ENCODE peak calls at places on chromosomes 4 and X, in nine cellular contexts. B is IMR-90, P is fibroblast of villous mesenchyme, X is pancreas, Y is fibroblast of mammary gland, W is lower lobe of right lung, Z is stomach, F is tibial artery, V is coronary artery. I is an unnamed sample.

GRCh38 chr4:123304151-123305021 is 92.2 kb upstream of the SPRY1 start:
- DNase-seq in B (no peak), P (no peak), X (no peak), Y (no peak), W (no peak), Z (no peak), F (no peak), V (no peak), I (no peak)

GRCh38 chr4:53633608-53634007 is 42.3 kb upstream of the LNX1 start:
- DNase-seq in B (peak), P (peak), X (no peak), Y (peak), W (no peak), Z (no peak), F (no peak), V (no peak), I (no peak)

GRCh38 chrX:118780915-118781314 is 42.7 kb upstream of the ZCCHC12 start:
- DNase-seq in B (peak), P (peak), X (no peak), Y (peak), W (no peak), Z (no peak), F (no peak), V (no peak), I (no peak)

GRCh38 chrX:106035064-106035463 is 3.5 kb downstream of the SERPINA7 start:
- DNase-seq in B (no peak), P (no peak), X (no peak), Y (no peak), W (no peak), Z (no peak), F (no peak), V (no peak), I (no peak)

GRCh38 chr4:185004562-185005208 is 13.6 kb upstream of the HELT start:
- DNase-seq in B (no peak), P (no peak), X (peak), Y (no peak), W (peak), Z (peak), F (peak), V (no peak), I (no peak)

GRCh38 chr4:3437998-3438846 is 3.5 kb upstream of the HGFAC start:
- DNase-seq in B (no peak), P (no peak), X (no peak), Y (no peak), W (no peak), Z (no peak), F (peak), V (no peak), I (no peak)

GRCh38 chrX:119041175-119041574 is 31.6 kb upstream of the CT47C1 start:
- DNase-seq in B (peak), P (peak), X (no peak), Y (peak), W (no peak), Z (peak), F (peak), V (peak), I (peak)

GRCh38 chr4:71184195-71184781 is 154.5 kb upstream of the SLC4A4 start:
- DNase-seq in B (peak), P (peak), X (no peak), Y (peak), W (no peak), Z (peak), F (no peak), V (no peak), I (peak)

GRCh38 chr4:107166181-107166580 is 130.1 kb upstream of the DKK2 start:
- DNase-seq in B (no peak), P (no peak), X (no peak), Y (no peak), W (no peak), Z (no peak), F (no peak), V (no peak), I (no peak)

GRCh38 chrX:154000051-154000450 is 19.7 kb downstream of the IRAK1 start:
- DNase-seq in B (no peak), P (no peak), X (no peak), Y (no peak), W (no peak), Z (no peak), F (no peak), V (no peak), I (no peak)

GRCh38 chrX:144327515-144327914 is 443.6 kb downstream of the UBE2NL start:
- DNase-seq in B (no peak), P (peak), X (no peak), Y (peak), W (no peak), Z (no peak), F (no peak), V (no peak), I (peak)

GRCh38 chr4:15035152-15035551 is 32.9 kb downstream of the CPEB2 start:
- DNase-seq in B (peak), P (peak), X (no peak), Y (peak), W (no peak), Z (no peak), F (no peak), V (no peak), I (no peak)

GRCh38 chr4:159443975-159444374 is 341.1 kb downstream of the RAPGEF2 start:
- DNase-seq in B (peak), P (peak), X (no peak), Y (no peak), W (no peak), Z (no peak), F (no peak), V (no peak), I (no peak)

GRCh38 chr4:6610856-6611430 is 29.5 kb upstream of the MRFAP1 start:
- DNase-seq in B (no peak), P (no peak), X (no peak), Y (no peak), W (no peak), Z (no peak), F (no peak), V (no peak), I (no peak)

GRCh38 chr4:81472249-81473085 is 760 bp upstream of the RASGEF1B start:
- DNase-seq in B (no peak), P (peak), X (no peak), Y (peak), W (peak), Z (peak), F (peak), V (peak), I (no peak)

GRCh38 chr4:77820836-77821561 is 1.8 kb upstream of the CNOT6L start:
- DNase-seq in B (no peak), P (peak), X (no peak), Y (peak), W (no peak), Z (no peak), F (no peak), V (no peak), I (no peak)

GRCh38 chr4:151744614-151745013 is 16.2 kb downstream of the GATB start:
- DNase-seq in B (peak), P (peak), X (no peak), Y (peak), W (no peak), Z (no peak), F (no peak), V (no peak), I (peak)

GRCh38 chr4:99591757-99592156 is 17.1 kb downstream of the MTTP start:
- DNase-seq in B (no peak), P (no peak), X (no peak), Y (no peak), W (no peak), Z (no peak), F (no peak), V (no peak), I (no peak)

GRCh38 chr4:138609943-138610350 is 367.8 kb upstream of the SLC7A11 start:
- DNase-seq in B (peak), P (peak), X (no peak), Y (peak), W (no peak), Z (no peak), F (no peak), V (no peak), I (peak)

GRCh38 chrX:93874554-93874953 is 200.5 kb downstream of the FAM133A start:
- DNase-seq in B (no peak), P (peak), X (no peak), Y (peak), W (no peak), Z (no peak), F (no peak), V (no peak), I (no peak)

GRCh38 chr4:24992968-24993367 is 37.8 kb downstream of the LGI2 start:
- DNase-seq in B (no peak), P (no peak), X (no peak), Y (no peak), W (no peak), Z (no peak), F (no peak), V (no peak), I (no peak)

GRCh38 chr4:118740869-118741268 is 55.7 kb downstream of the METTL14 start:
- DNase-seq in B (no peak), P (no peak), X (no peak), Y (peak), W (no peak), Z (no peak), F (no peak), V (no peak), I (no peak)

GRCh38 chrX:122272011-122272410 is 912.1 kb upstream of the GRIA3 start:
- DNase-seq in B (no peak), P (no peak), X (no peak), Y (no peak), W (no peak), Z (no peak), F (no peak), V (no peak), I (no peak)

GRCh38 chr4:146648384-146648783 is 9.7 kb downstream of the POU4F2 start:
- DNase-seq in B (no peak), P (no peak), X (no peak), Y (no peak), W (no peak), Z (no peak), F (no peak), V (no peak), I (no peak)

GRCh38 chrX:109874548-109874947 is 128.4 kb upstream of the TMEM164 start:
- DNase-seq in B (no peak), P (no peak), X (no peak), Y (peak), W (no peak), Z (no peak), F (no peak), V (no peak), I (no peak)

GRCh38 chr4:144402176-144402575 is 243.8 kb upstream of the HHIP start:
- DNase-seq in B (no peak), P (no peak), X (no peak), Y (no peak), W (no peak), Z (no peak), F (no peak), V (no peak), I (no peak)

GRCh38 chr4:139472761-139473335 is 18.9 kb downstream of the RAB33B start:
- DNase-seq in B (no peak), P (no peak), X (no peak), Y (no peak), W (no peak), Z (no peak), F (no peak), V (no peak), I (no peak)

GRCh38 chr4:68129793-68130192 is at the start of gene TMPRSS11F:
- DNase-seq in B (no peak), P (no peak), X (no peak), Y (no peak), W (no peak), Z (no peak), F (no peak), V (no peak), I (no peak)

GRCh38 chr4:98447648-98448047 is 186.5 kb downstream of the RAP1GDS1 start:
- DNase-seq in B (no peak), P (no peak), X (no peak), Y (no peak), W (no peak), Z (no peak), F (no peak), V (no peak), I (no peak)

GRCh38 chrX:19758536-19758935 is 128.9 kb downstream of the SH3KBP1 start:
- DNase-seq in B (no peak), P (no peak), X (no peak), Y (no peak), W (no peak), Z (no peak), F (no peak), V (no peak), I (no peak)

GRCh38 chrX:48648299-48648698 is 35.3 kb upstream of the WAS start:
- DNase-seq in B (peak), P (peak), X (no peak), Y (peak), W (no peak), Z (peak), F (peak), V (peak), I (peak)

GRCh38 chrX:50158616-50159015 is 42.2 kb downstream of the AKAP4 start:
- DNase-seq in B (no peak), P (no peak), X (no peak), Y (no peak), W (no peak), Z (no peak), F (no peak), V (no peak), I (no peak)

GRCh38 chrX:22135171-22135711 is 103.1 kb downstream of the PHEX start:
- DNase-seq in B (peak), P (peak), X (no peak), Y (peak), W (no peak), Z (no peak), F (no peak), V (no peak), I (no peak)

GRCh38 chrX:19870206-19870605 is 17.2 kb downstream of the SH3KBP1 start:
- DNase-seq in B (no peak), P (no peak), X (no peak), Y (no peak), W (no peak), Z (no peak), F (no peak), V (no peak), I (no peak)

GRCh38 chr4:83207497-83208105 is 77.0 kb downstream of the COQ2 start:
- DNase-seq in B (peak), P (peak), X (no peak), Y (no peak), W (no peak), Z (no peak), F (no peak), V (no peak), I (peak)

GRCh38 chr4:78165758-78166157 is 108.6 kb downstream of the FRAS1 start:
- DNase-seq in B (no peak), P (no peak), X (no peak), Y (no peak), W (no peak), Z (no peak), F (no peak), V (no peak), I (no peak)

GRCh38 chrX:43939187-43939926 is 33.8 kb downstream of the NDP start:
- DNase-seq in B (peak), P (peak), X (no peak), Y (peak), W (no peak), Z (no peak), F (no peak), V (no peak), I (no peak)

GRCh38 chr4:48490012-48490679 is at the start of gene ZAR1:
- DNase-seq in B (no peak), P (no peak), X (peak), Y (no peak), W (peak), Z (no peak), F (no peak), V (no peak), I (no peak)

GRCh38 chr4:1323635-1324442 is 23.2 kb upstream of the UVSSA start:
- DNase-seq in B (peak), P (peak), X (no peak), Y (peak), W (no peak), Z (no peak), F (no peak), V (no peak), I (peak)

GRCh38 chrX:74426615-74427014 is 5.3 kb downstream of the SLC16A2 start:
- DNase-seq in B (no peak), P (no peak), X (no peak), Y (no peak), W (no peak), Z (no peak), F (no peak), V (no peak), I (no peak)

DNA sequence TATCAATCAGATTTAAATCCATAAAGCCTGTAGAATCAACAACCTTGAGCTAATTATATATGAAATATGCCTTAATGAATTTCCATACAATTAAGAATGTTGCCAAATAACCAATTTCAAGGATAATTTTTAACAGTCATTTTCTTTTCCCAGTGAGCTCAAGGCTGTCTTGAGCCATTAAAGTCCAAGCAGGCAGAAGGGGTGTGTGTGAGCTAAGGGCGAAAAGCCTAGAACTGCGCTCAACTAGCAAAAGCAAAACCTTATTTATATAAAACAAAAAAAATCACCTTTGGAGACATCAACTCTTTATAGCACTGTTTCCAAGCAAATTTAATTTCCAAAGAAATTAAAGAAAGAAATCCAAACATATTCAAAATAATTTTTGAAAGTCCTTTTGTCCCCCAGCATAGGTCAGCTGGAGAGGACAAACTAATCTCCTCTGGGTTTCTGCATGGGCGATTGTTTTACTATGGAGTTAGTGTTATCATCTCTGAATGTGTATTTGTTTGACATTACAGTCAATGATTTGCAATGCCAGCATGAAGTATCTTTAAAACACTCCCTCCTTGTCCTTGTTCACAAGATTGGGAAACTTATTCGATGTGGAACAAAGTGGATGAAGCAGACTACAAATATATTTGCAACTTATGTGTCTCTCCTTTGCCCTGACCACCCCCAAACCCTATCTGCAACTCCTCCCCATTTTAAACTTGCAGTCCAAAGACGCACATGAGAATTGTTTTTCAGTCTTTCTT is 1.3 kb upstream of the PITX2 start:
- DNase-seq in B (no peak), P (peak), X (no peak), Y (no peak), W (no peak), Z (no peak), F (no peak), V (no peak), I (no peak)
- H3K4me3 ChIP-seq in B (no peak), P (peak), X (no peak), Y (no peak), W (no peak), Z (no peak), F (no peak), V (no peak), I (no peak)

DNA sequence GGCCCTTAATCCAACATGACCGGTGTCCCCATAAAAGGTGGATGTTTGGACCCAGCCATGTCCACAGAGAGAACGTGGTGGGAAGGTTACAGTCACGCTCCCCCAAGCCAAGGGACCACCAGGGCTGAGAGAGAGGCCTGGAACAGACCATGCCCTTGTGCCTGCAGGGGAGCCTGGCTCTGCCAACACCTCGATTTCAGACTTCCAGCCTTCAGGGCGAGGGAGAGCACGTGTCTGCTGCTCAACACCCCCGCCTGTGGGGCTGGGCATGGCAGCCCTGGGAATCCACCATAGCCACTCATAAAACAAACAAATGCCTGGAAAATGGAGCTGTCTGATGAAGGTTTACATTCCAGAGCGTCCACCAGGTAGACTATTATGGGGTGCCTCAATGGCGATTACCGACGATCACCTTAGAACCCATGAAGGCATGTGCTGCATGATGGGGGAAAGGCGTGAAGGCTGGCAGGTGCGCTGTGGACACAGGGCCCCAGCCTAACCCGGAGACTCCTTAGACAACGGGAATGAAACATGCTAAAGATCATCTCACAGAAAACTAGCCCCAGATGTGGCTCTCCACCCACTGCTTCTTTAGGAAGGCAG is 42.3 kb upstream of the HMX1 start:
- DNase-seq in B (no peak), P (no peak), X (no peak), Y (no peak), W (no peak), Z (no peak), F (no peak), V (peak), I (no peak)
- H3K4me3 ChIP-seq in B (no peak), P (no peak), X (no peak), Y (no peak), W (no peak), Z (no peak), F (no peak), V (no peak), I (no peak)

DNA sequence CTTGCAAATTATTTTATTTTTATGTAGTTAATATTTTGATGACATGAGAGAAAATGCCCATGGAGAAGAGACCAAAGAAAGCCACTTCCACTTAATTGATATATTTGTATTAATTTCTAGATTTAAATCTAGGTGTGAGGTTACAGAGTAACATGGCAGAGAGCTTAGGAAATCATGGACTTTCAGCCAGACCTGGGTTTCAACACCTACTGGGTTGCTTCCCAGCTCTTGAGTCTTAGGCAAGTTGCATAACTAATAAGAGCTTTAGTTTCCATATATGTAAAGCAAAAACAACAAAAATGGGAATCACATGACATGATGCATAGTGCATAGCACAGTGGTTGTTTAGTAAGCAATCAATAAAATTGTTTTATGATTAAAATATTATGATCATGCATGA is 413.3 kb downstream of the CCSER1 start:
- DNase-seq in B (no peak), P (no peak), X (no peak), Y (no peak), W (no peak), Z (no peak), F (no peak), V (no peak), I (no peak)
- H3K4me3 ChIP-seq in B (no peak), P (no peak), X (no peak), Y (no peak), W (no peak), Z (no peak), F (no peak), V (no peak), I (no peak)

DNA sequence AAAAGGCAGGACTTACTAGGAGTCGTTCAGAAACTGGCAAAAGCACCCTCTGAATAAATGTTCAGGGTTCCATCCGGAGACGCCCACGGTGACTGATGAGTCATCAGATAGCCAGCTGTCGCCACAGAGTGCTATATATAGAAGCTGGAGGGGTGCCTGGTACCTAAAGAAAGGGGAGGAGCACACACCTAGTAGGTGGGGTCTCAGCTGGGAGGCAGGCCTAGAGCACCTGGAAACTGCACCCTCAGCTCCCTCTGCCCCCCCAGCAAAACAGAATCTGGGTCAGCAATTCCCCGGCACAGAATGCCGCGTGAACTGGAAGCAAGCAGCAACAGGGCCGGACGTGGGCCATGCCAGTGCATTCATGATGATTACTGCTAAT is 242.0 kb downstream of the BCOR start:
- DNase-seq in B (peak), P (peak), X (no peak), Y (peak), W (no peak), Z (peak), F (no peak), V (no peak), I (no peak)
- H3K4me3 ChIP-seq in B (no peak), P (no peak), X (no peak), Y (no peak), W (no peak), Z (no peak), F (no peak), V (no peak), I (no peak)